ENCODE peak calls at places on chromosome 1, in ten cellular contexts. One of them, this sample, is unnamed.

GRCh38 chr1:203395746-203396145 is 44.8 kb upstream of the FMOD start:
- DNase-seq in PC-9: no peak
- DNase-seq in left lung: no peak
- DNase-seq in colonic mucosa: no peak
- DNase-seq in heart left ventricle: no peak
- DNase-seq in AG09309: no peak
- DNase-seq in tibial artery: no peak
- DNase-seq in psoas muscle: no peak
- DNase-seq in fibroblast of pulmonary artery: peak; percentile 21
- DNase-seq in upper lobe of right lung: no peak
- DNase-seq in this sample: no peak

GRCh38 chr1:222441006-222441620 is 106.8 kb downstream of the HHIPL2 start:
- DNase-seq in PC-9: no peak
- DNase-seq in left lung: no peak
- DNase-seq in colonic mucosa: no peak
- DNase-seq in heart left ventricle: no peak
- DNase-seq in AG09309: no peak
- DNase-seq in tibial artery: no peak
- DNase-seq in psoas muscle: no peak
- DNase-seq in fibroblast of pulmonary artery: no peak
- DNase-seq in upper lobe of right lung: no peak
- DNase-seq in this sample: no peak

GRCh38 chr1:229781453-229781852 is 155.4 kb downstream of the URB2 start:
- DNase-seq in PC-9: no peak
- DNase-seq in left lung: peak; percentile 75
- DNase-seq in colonic mucosa: peak; percentile 33
- DNase-seq in heart left ventricle: no peak
- DNase-seq in AG09309: no peak
- DNase-seq in tibial artery: no peak
- DNase-seq in psoas muscle: peak; percentile 68
- DNase-seq in fibroblast of pulmonary artery: no peak
- DNase-seq in upper lobe of right lung: peak; percentile 80
- DNase-seq in this sample: no peak

GRCh38 chr1:25914074-25914995 is 8.1 kb upstream of the STMN1 start:
- DNase-seq in PC-9: no peak
- DNase-seq in left lung: no peak
- DNase-seq in colonic mucosa: no peak
- DNase-seq in heart left ventricle: no peak
- DNase-seq in AG09309: no peak
- DNase-seq in tibial artery: no peak
- DNase-seq in psoas muscle: no peak
- DNase-seq in fibroblast of pulmonary artery: no peak
- DNase-seq in upper lobe of right lung: no peak
- DNase-seq in this sample: no peak

GRCh38 chr1:119924948-119925898 is 28.9 kb upstream of the ADAM30 start:
- DNase-seq in PC-9: no peak
- DNase-seq in left lung: no peak
- DNase-seq in colonic mucosa: no peak
- DNase-seq in heart left ventricle: no peak
- DNase-seq in AG09309: no peak
- DNase-seq in tibial artery: no peak
- DNase-seq in psoas muscle: peak; percentile 82
- DNase-seq in fibroblast of pulmonary artery: no peak
- DNase-seq in upper lobe of right lung: no peak
- DNase-seq in this sample: no peak

GRCh38 chr1:224503161-224504118 is 68.8 kb upstream of the WDR26 start:
- DNase-seq in PC-9: peak; percentile 88
- DNase-seq in left lung: peak; percentile 89
- DNase-seq in colonic mucosa: peak; percentile 94
- DNase-seq in heart left ventricle: peak; percentile 93
- DNase-seq in AG09309: peak; percentile 71
- DNase-seq in tibial artery: peak; percentile 93
- DNase-seq in psoas muscle: peak; percentile 96
- DNase-seq in fibroblast of pulmonary artery: peak; percentile 93
- DNase-seq in upper lobe of right lung: peak; percentile 90
- DNase-seq in this sample: no peak

GRCh38 chr1:227086636-227087035 is 146.5 kb downstream of the COQ8A start:
- DNase-seq in PC-9: no peak
- DNase-seq in left lung: no peak
- DNase-seq in colonic mucosa: no peak
- DNase-seq in heart left ventricle: no peak
- DNase-seq in AG09309: no peak
- DNase-seq in tibial artery: no peak
- DNase-seq in psoas muscle: no peak
- DNase-seq in fibroblast of pulmonary artery: no peak
- DNase-seq in upper lobe of right lung: no peak
- DNase-seq in this sample: no peak

GRCh38 chr1:107871687-107872086 is 93.3 kb downstream of the VAV3 start:
- DNase-seq in PC-9: peak; percentile 21
- DNase-seq in left lung: no peak
- DNase-seq in colonic mucosa: no peak
- DNase-seq in heart left ventricle: no peak
- DNase-seq in AG09309: no peak
- DNase-seq in tibial artery: no peak
- DNase-seq in psoas muscle: no peak
- DNase-seq in fibroblast of pulmonary artery: no peak
- DNase-seq in upper lobe of right lung: no peak
- DNase-seq in this sample: no peak

DNA sequence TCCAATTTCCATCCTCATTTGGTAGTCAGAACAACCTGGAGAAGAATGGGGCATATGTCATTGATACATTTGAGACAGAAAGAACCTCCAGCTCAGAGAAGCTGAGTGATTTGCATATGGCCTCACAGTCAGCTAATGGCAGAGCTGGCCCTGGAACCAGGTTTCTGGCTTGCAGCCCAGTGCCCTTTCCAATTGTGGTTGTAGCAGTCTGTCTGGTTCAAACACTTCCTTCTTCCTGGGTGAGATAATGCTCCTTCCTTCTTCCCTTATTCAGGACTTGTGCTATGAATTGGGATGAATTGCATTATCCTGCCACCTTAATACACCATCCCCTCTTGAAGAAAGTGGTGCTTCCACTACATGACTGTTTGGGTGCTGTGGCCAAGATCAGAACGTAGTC is 24.2 kb downstream of the SLC5A9 start:
- DNase-seq in PC-9: no peak
- DNase-seq in left lung: peak; percentile 82
- DNase-seq in colonic mucosa: peak; percentile 89
- DNase-seq in heart left ventricle: peak; percentile 76
- DNase-seq in AG09309: no peak
- DNase-seq in tibial artery: peak; percentile 74
- DNase-seq in psoas muscle: no peak
- DNase-seq in fibroblast of pulmonary artery: no peak
- DNase-seq in upper lobe of right lung: peak; percentile 73
- DNase-seq in this sample: no peak
- H3K4me3 ChIP-seq in PC-9: no peak overlapping the region
- H3K4me3 ChIP-seq in left lung: no peak overlapping the region
- H3K4me3 ChIP-seq in colonic mucosa: no peak overlapping the region
- H3K4me3 ChIP-seq in heart left ventricle: no peak overlapping the region
- H3K4me3 ChIP-seq in AG09309: no peak overlapping the region
- H3K4me3 ChIP-seq in tibial artery: no peak overlapping the region
- H3K4me3 ChIP-seq in psoas muscle: no peak overlapping the region
- H3K4me3 ChIP-seq in fibroblast of pulmonary artery: no peak overlapping the region
- H3K4me3 ChIP-seq in upper lobe of right lung: no peak overlapping the region
- H3K4me3 ChIP-seq in this sample: no peak overlapping the region

DNA sequence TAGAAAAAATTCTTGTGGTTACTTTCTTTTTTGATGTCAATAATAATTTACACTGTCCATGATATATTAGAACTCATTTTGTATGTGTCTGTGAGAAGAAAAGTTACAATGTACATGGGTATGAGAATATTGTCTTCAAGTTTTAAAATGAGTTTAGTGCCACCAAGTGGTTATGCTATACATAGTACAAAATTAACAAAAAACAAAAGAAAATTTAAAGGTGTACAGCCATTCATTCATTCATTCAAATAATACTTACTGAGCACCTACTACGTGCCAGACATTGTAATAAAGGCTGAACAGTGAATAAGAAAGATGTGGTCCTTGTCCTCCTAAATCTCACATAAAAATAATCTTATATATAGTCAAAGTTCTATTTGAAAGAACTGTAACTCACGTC is 27.7 kb downstream of the UCHL5 start:
- DNase-seq in PC-9: no peak
- DNase-seq in left lung: no peak
- DNase-seq in colonic mucosa: no peak
- DNase-seq in heart left ventricle: no peak
- DNase-seq in AG09309: no peak
- DNase-seq in tibial artery: no peak
- DNase-seq in psoas muscle: no peak
- DNase-seq in fibroblast of pulmonary artery: peak; percentile 56
- DNase-seq in upper lobe of right lung: no peak
- DNase-seq in this sample: no peak
- TF ChIP-seq CTCF in PC-9: peak; percentile 59
- TF ChIP-seq CTCF in left lung: no peak
- TF ChIP-seq CTCF in colonic mucosa: no peak
- TF ChIP-seq CTCF in heart left ventricle: peak; percentile 33
- TF ChIP-seq CTCF in AG09309: peak; percentile 17
- TF ChIP-seq CTCF in tibial artery: no peak
- TF ChIP-seq CTCF in psoas muscle: no peak
- TF ChIP-seq CTCF in fibroblast of pulmonary artery: peak; percentile 43
- TF ChIP-seq CTCF in upper lobe of right lung: peak; percentile 18
- TF ChIP-seq CTCF in this sample: no peak

GRCh38 chr1:12613180-12613579 is 4.8 kb downstream of the DHRS3 start:
- DNase-seq in PC-9: no peak
- DNase-seq in left lung: peak; percentile 1
- DNase-seq in colonic mucosa: no peak
- DNase-seq in heart left ventricle: no peak
- DNase-seq in AG09309: no peak
- DNase-seq in tibial artery: no peak
- DNase-seq in psoas muscle: peak; percentile 22
- DNase-seq in fibroblast of pulmonary artery: no peak
- DNase-seq in upper lobe of right lung: no peak
- DNase-seq in this sample: no peak

GRCh38 chr1:12616709-12617373 is 1.2 kb downstream of the DHRS3 start:
- DNase-seq in PC-9: no peak
- DNase-seq in left lung: peak; percentile 84
- DNase-seq in colonic mucosa: no peak
- DNase-seq in heart left ventricle: peak; percentile 78
- DNase-seq in AG09309: no peak
- DNase-seq in tibial artery: no peak
- DNase-seq in psoas muscle: peak; percentile 80
- DNase-seq in fibroblast of pulmonary artery: no peak
- DNase-seq in upper lobe of right lung: peak; percentile 79
- DNase-seq in this sample: no peak

GRCh38 chr1:12615166-12615915 is 2.7 kb downstream of the DHRS3 start:
- DNase-seq in PC-9: no peak
- DNase-seq in left lung: no peak
- DNase-seq in colonic mucosa: peak; percentile 53
- DNase-seq in heart left ventricle: no peak
- DNase-seq in AG09309: no peak
- DNase-seq in tibial artery: no peak
- DNase-seq in psoas muscle: no peak
- DNase-seq in fibroblast of pulmonary artery: no peak
- DNase-seq in upper lobe of right lung: no peak
- DNase-seq in this sample: no peak

GRCh38 chr1:12615916-12616708 is 1.9 kb downstream of the DHRS3 start:
- DNase-seq in PC-9: peak; percentile 59
- DNase-seq in left lung: peak; percentile 90
- DNase-seq in colonic mucosa: peak; percentile 87
- DNase-seq in heart left ventricle: peak; percentile 85
- DNase-seq in AG09309: no peak
- DNase-seq in tibial artery: peak; percentile 80
- DNase-seq in psoas muscle: peak; percentile 91
- DNase-seq in fibroblast of pulmonary artery: peak; percentile 44
- DNase-seq in upper lobe of right lung: peak; percentile 85
- DNase-seq in this sample: no peak

DNA sequence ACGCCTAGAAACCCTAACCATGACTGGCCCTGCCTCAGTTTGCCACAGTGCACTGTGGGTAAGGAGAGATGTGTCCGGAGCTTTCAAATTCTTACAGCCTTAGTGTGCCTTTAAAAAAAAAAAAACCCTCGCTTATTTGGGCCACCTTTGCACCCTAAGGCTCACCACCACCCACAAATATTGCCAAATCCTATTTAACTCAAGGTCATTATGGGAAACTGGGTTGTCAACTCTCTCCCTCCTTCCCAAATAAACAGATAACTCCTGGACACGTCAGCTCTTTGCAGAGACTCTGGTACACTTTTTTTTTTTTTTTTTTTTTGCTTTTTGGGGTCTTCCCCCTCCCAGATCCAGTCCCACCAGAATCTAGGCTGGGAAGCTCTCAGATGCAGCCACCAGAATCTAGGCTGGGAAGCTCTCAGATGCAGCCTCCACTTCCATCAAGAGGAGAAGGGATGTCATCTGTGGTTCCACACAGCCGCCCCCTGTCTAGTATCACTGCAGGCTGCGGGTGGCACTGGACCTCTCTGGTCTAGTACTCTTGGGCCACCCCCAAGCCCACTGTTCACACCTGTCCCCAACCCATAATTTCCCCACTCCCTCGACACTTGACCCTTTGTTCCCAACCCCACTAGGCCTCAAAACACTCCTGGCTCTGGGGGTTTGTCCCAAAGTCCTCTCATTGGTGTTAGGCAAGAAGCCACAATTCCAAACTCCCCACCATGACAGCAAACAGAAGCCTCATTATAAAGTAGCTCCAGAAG is 3.4 kb downstream of the DHRS3 start:
- DNase-seq in PC-9: no peak
- DNase-seq in left lung: no peak
- DNase-seq in colonic mucosa: no peak
- DNase-seq in heart left ventricle: no peak
- DNase-seq in AG09309: no peak
- DNase-seq in tibial artery: no peak
- DNase-seq in psoas muscle: peak; percentile 38
- DNase-seq in fibroblast of pulmonary artery: no peak
- DNase-seq in upper lobe of right lung: no peak
- DNase-seq in this sample: no peak
- H3K4me3 ChIP-seq in PC-9: peak overlapping the region; percentile 91
- H3K4me3 ChIP-seq in left lung: peak overlapping the region; percentile 74
- H3K4me3 ChIP-seq in colonic mucosa: peak overlapping the region; percentile 86
- H3K4me3 ChIP-seq in heart left ventricle: peak overlapping the region; percentile 88
- H3K4me3 ChIP-seq in AG09309: peak overlapping the region; percentile 53
- H3K4me3 ChIP-seq in tibial artery: peak overlapping the region; percentile 85
- H3K4me3 ChIP-seq in psoas muscle: peak overlapping the region; percentile 85
- H3K4me3 ChIP-seq in fibroblast of pulmonary artery: peak overlapping the region; percentile 71
- H3K4me3 ChIP-seq in upper lobe of right lung: peak overlapping the region; percentile 85
- H3K4me3 ChIP-seq in this sample: peak overlapping the region; percentile 82

GRCh38 chr1:166808959-166809358 is 30.3 kb upstream of the POGK start:
- DNase-seq in PC-9: no peak
- DNase-seq in left lung: no peak
- DNase-seq in colonic mucosa: no peak
- DNase-seq in heart left ventricle: no peak
- DNase-seq in AG09309: no peak
- DNase-seq in tibial artery: no peak
- DNase-seq in psoas muscle: no peak
- DNase-seq in fibroblast of pulmonary artery: no peak
- DNase-seq in upper lobe of right lung: no peak
- DNase-seq in this sample: no peak

GRCh38 chr1:166811691-166812090 is 27.6 kb upstream of the POGK start:
- DNase-seq in PC-9: no peak
- DNase-seq in left lung: no peak
- DNase-seq in colonic mucosa: no peak
- DNase-seq in heart left ventricle: no peak
- DNase-seq in AG09309: peak; percentile 10
- DNase-seq in tibial artery: no peak
- DNase-seq in psoas muscle: no peak
- DNase-seq in fibroblast of pulmonary artery: peak; percentile 1
- DNase-seq in upper lobe of right lung: no peak
- DNase-seq in this sample: peak; percentile 60

GRCh38 chr1:166814611-166815010 is 24.7 kb upstream of the POGK start:
- DNase-seq in PC-9: no peak
- DNase-seq in left lung: no peak
- DNase-seq in colonic mucosa: no peak
- DNase-seq in heart left ventricle: no peak
- DNase-seq in AG09309: no peak
- DNase-seq in tibial artery: no peak
- DNase-seq in psoas muscle: no peak
- DNase-seq in fibroblast of pulmonary artery: no peak
- DNase-seq in upper lobe of right lung: no peak
- DNase-seq in this sample: peak; percentile 41

DNA sequence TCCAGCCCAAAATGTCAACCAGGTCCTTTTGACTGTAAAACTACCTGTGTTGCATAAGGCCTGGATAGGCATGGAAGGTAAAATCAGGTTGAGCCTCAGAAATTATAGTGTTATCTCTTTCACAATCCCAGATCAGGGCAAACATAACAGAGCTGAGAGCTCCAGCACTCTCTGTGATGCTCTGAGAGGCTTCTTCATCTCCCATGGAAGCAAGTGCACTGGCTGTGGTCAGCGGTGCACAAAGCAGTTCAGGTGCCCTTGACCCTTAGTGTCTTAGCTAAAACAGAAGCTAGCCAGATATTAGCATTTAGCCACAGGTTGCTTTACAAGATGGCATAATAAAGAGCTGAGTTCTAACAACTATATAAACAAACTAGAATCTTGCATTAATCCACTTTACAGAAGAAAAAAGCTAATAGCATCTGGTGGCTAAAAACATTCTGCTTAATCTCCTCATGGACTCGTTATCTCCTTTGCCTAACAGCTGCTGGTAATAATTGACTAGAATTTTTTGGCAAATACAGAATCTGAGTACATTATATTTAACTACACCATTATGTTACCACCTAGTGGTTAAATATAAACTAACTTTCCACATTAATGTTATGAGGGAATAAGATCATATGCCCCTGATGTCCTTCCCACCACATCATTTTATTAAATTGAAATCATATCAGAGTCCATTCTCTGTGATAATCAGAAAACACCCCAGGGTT is 25.6 kb upstream of the POGK start:
- DNase-seq in PC-9: no peak
- DNase-seq in left lung: no peak
- DNase-seq in colonic mucosa: no peak
- DNase-seq in heart left ventricle: no peak
- DNase-seq in AG09309: no peak
- DNase-seq in tibial artery: no peak
- DNase-seq in psoas muscle: no peak
- DNase-seq in fibroblast of pulmonary artery: no peak
- DNase-seq in upper lobe of right lung: no peak
- DNase-seq in this sample: no peak
- TF ChIP-seq CTCF in PC-9: no peak
- TF ChIP-seq CTCF in left lung: no peak
- TF ChIP-seq CTCF in colonic mucosa: no peak
- TF ChIP-seq CTCF in heart left ventricle: no peak
- TF ChIP-seq CTCF in AG09309: no peak
- TF ChIP-seq CTCF in tibial artery: no peak
- TF ChIP-seq CTCF in psoas muscle: no peak
- TF ChIP-seq CTCF in fibroblast of pulmonary artery: no peak
- TF ChIP-seq CTCF in upper lobe of right lung: no peak
- TF ChIP-seq CTCF in this sample: no peak